ENCODE peak calls at places on chromosomes 11 and 22, in seven cellular contexts. E is fibroblast of the aortic adventitia, N is HCT116, I is AG10803, M is uterus, D is astrocyte of the spinal cord, C is stomach. X is an unnamed sample.

GRCh38 chr11:34609850-34610249 is 11.0 kb upstream of the EHF start:
- DNase-seq in E (no peak), N (no peak), I (no peak), M (no peak), D (no peak), C (no peak), X (no peak)

GRCh38 chr11:19664896-19665548 is 47.6 kb upstream of the NAV2 start:
- DNase-seq in E (peak; percentile 76), N (no peak), I (peak; percentile 78), M (no peak), D (no peak), C (no peak), X (no peak)

GRCh38 chr22:33076368-33076767 is 18.2 kb upstream of the SYN3 start:
- DNase-seq in E (peak; percentile 5), N (no peak), I (no peak), M (no peak), D (peak; percentile 2), C (no peak), X (no peak)

GRCh38 chr11:130146797-130147196 is 12.8 kb upstream of the ST14 start:
- DNase-seq in E (no peak), N (no peak), I (no peak), M (no peak), D (no peak), C (no peak), X (no peak)

GRCh38 chr11:47443028-47443700 is 5.8 kb downstream of the RAPSN start:
- DNase-seq in E (no peak), N (no peak), I (no peak), M (no peak), D (no peak), C (no peak), X (no peak)

GRCh38 chr11:98531576-98531975 is 489.2 kb upstream of the CNTN5 start:
- DNase-seq in E (no peak), N (no peak), I (no peak), M (no peak), D (no peak), C (no peak), X (no peak)

GRCh38 chr22:43693245-43693644 is 118.9 kb downstream of the EFCAB6 start:
- DNase-seq in E (no peak), N (no peak), I (no peak), M (no peak), D (no peak), C (no peak), X (no peak)

GRCh38 chr11:3160252-3161031 is 4.7 kb downstream of the OSBPL5 start:
- DNase-seq in E (peak; percentile 93), N (peak; percentile 46), I (peak; percentile 88), M (peak; percentile 89), D (peak; percentile 97), C (peak; percentile 83), X (peak; percentile 92)

GRCh38 chr11:114377612-114378267 is 22.6 kb downstream of the C11orf71 start:
- DNase-seq in E (peak; percentile 59), N (no peak), I (peak; percentile 97), M (no peak), D (peak; percentile 61), C (no peak), X (no peak)

GRCh38 chr11:14248577-14248976 is 110.4 kb downstream of the RRAS2 start:
- DNase-seq in E (no peak), N (no peak), I (no peak), M (no peak), D (no peak), C (no peak), X (no peak)

GRCh38 chr11:18775492-18776292 is 15.9 kb downstream of the PTPN5 start:
- DNase-seq in E (peak; percentile 59), N (peak; percentile 64), I (peak; percentile 27), M (no peak), D (peak; percentile 10), C (peak; percentile 70), X (peak; percentile 77)

GRCh38 chr11:16180868-16181267 is 175.5 kb downstream of the SOX6 start:
- DNase-seq in E (no peak), N (no peak), I (no peak), M (no peak), D (no peak), C (no peak), X (no peak)

GRCh38 chr11:14125529-14125928 is 163.0 kb downstream of the SPON1 start:
- DNase-seq in E (no peak), N (peak; percentile 36), I (no peak), M (no peak), D (no peak), C (no peak), X (no peak)

GRCh38 chr22:46077669-46078099 is 72.6 kb upstream of the PPARA start:
- DNase-seq in E (peak; percentile 56), N (no peak), I (peak; percentile 48), M (peak; percentile 54), D (no peak), C (peak; percentile 25), X (no peak)

GRCh38 chr11:131691558-131692041 is 321.2 kb downstream of the NTM start:
- DNase-seq in E (peak; percentile 22), N (no peak), I (peak; percentile 13), M (no peak), D (no peak), C (no peak), X (no peak)
- TF ChIP-seq CTCF in E (peak; percentile 61), N (peak; percentile 7), I (peak; percentile 53), M (peak; percentile 23), D (peak; percentile 70), C (no peak), X (peak; percentile 82)

GRCh38 chr11:104152941-104153340 is 11.0 kb downstream of the PDGFD start:
- DNase-seq in E (no peak), N (no peak), I (no peak), M (no peak), D (no peak), C (no peak), X (no peak)

GRCh38 chr11:104148074-104148473 is 15.9 kb downstream of the PDGFD start:
- DNase-seq in E (peak; percentile 89), N (no peak), I (peak; percentile 71), M (no peak), D (peak; percentile 47), C (no peak), X (no peak)

GRCh38 chr11:104154296-104154695 is 9.7 kb downstream of the PDGFD start:
- DNase-seq in E (no peak), N (no peak), I (no peak), M (no peak), D (no peak), C (no peak), X (no peak)

GRCh38 chr11:104148696-104149095 is 15.3 kb downstream of the PDGFD start:
- DNase-seq in E (no peak), N (no peak), I (no peak), M (no peak), D (peak; percentile 4), C (no peak), X (no peak)

DNA sequence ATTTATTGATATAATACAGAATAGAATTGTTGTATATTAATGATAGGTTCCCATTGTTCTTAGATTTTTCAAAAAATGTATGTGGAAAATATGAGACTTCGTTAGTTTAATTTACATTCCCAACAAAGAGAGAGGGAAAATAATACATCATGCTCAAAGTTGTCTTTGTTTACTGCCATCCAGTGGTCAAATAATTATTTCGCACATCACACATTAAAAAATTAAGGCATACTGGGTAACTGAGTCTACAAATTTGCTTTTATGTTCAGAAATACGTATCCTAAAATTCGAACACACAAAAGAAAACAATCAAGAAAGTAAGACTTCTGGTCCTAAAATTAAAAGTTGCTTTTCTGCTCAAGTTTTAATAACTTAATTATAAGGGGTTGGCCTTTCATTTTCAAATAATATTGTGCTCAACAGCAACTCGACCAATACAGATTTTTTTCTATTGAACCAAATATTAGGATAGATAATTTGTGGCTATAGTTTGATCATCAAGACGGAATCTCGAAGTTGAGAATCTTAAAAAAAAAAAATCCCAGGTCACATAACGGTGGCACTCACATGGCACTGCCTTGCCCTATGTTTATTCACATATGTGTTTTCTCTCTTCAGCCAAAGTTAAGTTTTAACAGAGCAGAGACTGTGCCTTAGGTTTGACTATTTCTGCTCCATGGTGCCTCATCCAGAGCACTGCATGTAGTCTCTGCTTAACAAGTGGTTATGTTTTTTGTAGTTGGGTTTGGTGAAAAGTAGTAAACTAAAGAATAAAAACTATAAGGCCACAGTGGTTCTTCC is 12.3 kb downstream of the PDGFD start:
- DNase-seq in E (peak; percentile 34), N (peak; percentile 16), I (peak; percentile 15), M (no peak), D (peak; percentile 14), C (no peak), X (no peak)
- TF ChIP-seq CTCF in E (peak; percentile 30), N (peak; percentile 30), I (peak; percentile 53), M (no peak), D (peak; percentile 47), C (no peak), X (peak; percentile 68)

DNA sequence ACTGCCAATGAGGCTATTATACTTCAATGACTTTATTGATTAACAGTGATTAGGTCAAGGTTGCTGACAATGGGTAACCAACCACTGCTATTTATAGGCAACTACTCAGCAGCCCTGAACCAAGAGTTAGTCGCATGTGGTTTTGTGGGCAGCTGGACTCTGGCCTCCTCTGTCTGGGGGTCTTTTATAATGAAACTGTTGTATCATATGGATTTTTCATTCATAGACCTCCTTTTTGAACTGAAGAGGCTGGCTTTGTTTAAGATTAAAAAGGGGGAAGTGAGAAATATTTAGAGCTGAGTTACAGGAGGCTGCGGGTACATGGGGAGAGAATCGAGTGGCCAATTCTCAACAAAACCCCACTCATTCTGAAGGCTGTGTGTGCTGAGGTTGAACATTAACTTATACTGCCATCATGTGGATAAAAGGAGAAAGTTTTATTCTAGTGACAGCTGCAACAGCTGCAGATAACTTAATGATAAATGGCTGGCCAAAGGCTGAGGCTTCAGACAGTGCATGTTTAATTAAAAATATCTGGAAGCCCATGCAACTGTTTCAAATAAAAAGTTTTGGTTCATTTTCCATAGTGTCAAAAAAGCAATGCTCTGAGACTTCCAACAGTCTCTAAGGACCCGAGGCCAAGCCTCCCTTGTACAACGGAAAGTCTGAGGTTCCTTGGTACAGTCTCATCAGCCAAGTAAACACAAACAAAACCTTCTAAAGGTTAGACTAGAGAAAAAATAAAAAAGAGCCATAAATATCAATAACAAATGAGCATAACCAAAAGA is 682.6 kb downstream of the KCNA4 start:
- DNase-seq in E (peak; percentile 84), N (peak; percentile 29), I (peak; percentile 74), M (no peak), D (peak; percentile 83), C (no peak), X (no peak)
- TF ChIP-seq CTCF in E (peak; percentile 35), N (peak; percentile 40), I (peak; percentile 59), M (no peak), D (peak; percentile 43), C (no peak), X (peak; percentile 78)

GRCh38 chr11:92325416-92325815 is 100.8 kb downstream of the FAT3 start:
- DNase-seq in E (no peak), N (no peak), I (no peak), M (no peak), D (no peak), C (no peak), X (no peak)
- TF ChIP-seq CTCF in E (no peak), N (no peak), I (no peak), M (no peak), D (no peak), C (no peak), X (no peak)